ENCODE peak calls at places on chromosomes 5 and 9, in seven cellular contexts. M is AG08396, T is HT-29, O is uterus, K is NCI-H510A treated with DMSO at 0.1 percent for 48 hours, W is fibroblast of lung, F is MCF 10A. Y is an unnamed sample.

GRCh38 chr5:67672633-67673032 is 476.0 kb upstream of the CD180 start:
- DNase-seq in W (peak; percentile 34), K (no peak), O (no peak), F (no peak), M (peak; percentile 13), T (no peak), Y (peak; percentile 23)

GRCh38 chr9:127970401-127971313 is 10.1 kb downstream of the EEIG1 start:
- DNase-seq in O (no peak), W (no peak), M (no peak), K (peak; percentile 91), F (no peak), T (peak; percentile 29), Y (peak; percentile 41)

GRCh38 chr9:5493597-5494511 is 16.5 kb upstream of the PDCD1LG2 start:
- DNase-seq in K (no peak), O (no peak), F (peak; percentile 88), W (peak; percentile 89), M (peak; percentile 46), T (no peak), Y (peak; percentile 83)

GRCh38 chr5:67315082-67315801 is 118.6 kb upstream of the CD180 start:
- DNase-seq in M (peak; percentile 36), K (no peak), W (peak; percentile 77), F (peak; percentile 85), O (no peak), T (peak; percentile 27), Y (peak; percentile 83)

GRCh38 chr5:178542455-178542854 is 47.7 kb downstream of the COL23A1 start:
- DNase-seq in K (no peak), W (peak; percentile 56), O (no peak), M (no peak), T (no peak), F (no peak), Y (no peak)

GRCh38 chr5:83987513-83988292 is 267.0 kb upstream of the HAPLN1 start:
- DNase-seq in W (peak; percentile 20), K (no peak), M (no peak), O (no peak), T (no peak), F (peak; percentile 1), Y (no peak)

GRCh38 chr9:82489579-82489915 is 501.0 kb downstream of the SPATA31D1 start:
- DNase-seq in K (no peak), F (peak; percentile 54), M (no peak), W (peak; percentile 61), O (no peak), T (no peak), Y (no peak)

GRCh38 chr5:149002761-149003689 is 59.8 kb downstream of the SH3TC2 start:
- DNase-seq in F (peak; percentile 79), T (peak; percentile 34), K (no peak), O (no peak), W (peak; percentile 66), M (no peak), Y (no peak)

GRCh38 chr5:88459971-88460370 is 191.3 kb upstream of the TMEM161B start:
- DNase-seq in F (no peak), O (no peak), K (no peak), M (no peak), W (no peak), T (no peak), Y (no peak)

GRCh38 chr5:37792976-37793328 is 46.9 kb downstream of the GDNF start:
- DNase-seq in K (no peak), O (no peak), T (no peak), W (peak; percentile 83), M (peak; percentile 39), F (peak; percentile 71), Y (peak; percentile 47)

GRCh38 chr5:74042559-74043357 is 416.8 kb downstream of the ARHGEF28 start:
- DNase-seq in M (peak; percentile 36), K (no peak), W (peak; percentile 88), O (no peak), F (peak; percentile 78), T (no peak), Y (peak; percentile 36)

GRCh38 chr5:60943624-60944023 is 1.2 kb downstream of the ERCC8 start:
- DNase-seq in M (no peak), F (peak; percentile 30), T (no peak), W (no peak), O (no peak), K (no peak), Y (no peak)

GRCh38 chr9:13033959-13034695 is 245.4 kb downstream of the MPDZ start:
- DNase-seq in T (peak; percentile 66), O (peak; percentile 43), K (peak; percentile 69), F (peak; percentile 68), M (peak; percentile 81), W (peak; percentile 56), Y (peak; percentile 95)

GRCh38 chr5:36569456-36569855 is 37.0 kb upstream of the SLC1A3 start:
- DNase-seq in K (no peak), F (peak; percentile 34), W (peak; percentile 49), M (no peak), T (no peak), O (no peak), Y (no peak)

GRCh38 chr5:39106332-39106731 is 32.1 kb upstream of the RICTOR start:
- DNase-seq in T (peak; percentile 21), W (no peak), K (no peak), F (peak; percentile 31), M (no peak), O (no peak), Y (no peak)

GRCh38 chr9:69444021-69444420 is 119.0 kb downstream of the ENTREP1 start:
- DNase-seq in K (no peak), M (peak; percentile 12), F (no peak), T (no peak), W (peak; percentile 82), O (no peak), Y (no peak)

GRCh38 chr5:58606064-58606463 is 23.2 kb downstream of the RAB3C start:
- DNase-seq in M (no peak), O (no peak), W (no peak), F (no peak), T (no peak), K (no peak), Y (no peak)

GRCh38 chr5:5885782-5886181 is 463.3 kb downstream of the ICE1 start:
- DNase-seq in T (no peak), M (no peak), K (no peak), F (no peak), W (no peak), O (no peak), Y (no peak)

GRCh38 chr9:117307701-117308100 is 107.2 kb downstream of the ASTN2 start:
- DNase-seq in O (no peak), T (no peak), W (no peak), F (no peak), M (no peak), K (no peak), Y (no peak)

GRCh38 chr9:107484117-107484723 is 5.3 kb downstream of the KLF4 start:
- DNase-seq in K (peak; percentile 79), F (peak; percentile 81), T (peak; percentile 87), M (peak; percentile 49), W (peak; percentile 64), O (peak; percentile 49), Y (peak; percentile 81)

GRCh38 chr9:20300430-20301115 is 321.7 kb downstream of the MLLT3 start:
- DNase-seq in T (no peak), W (no peak), F (no peak), M (no peak), K (no peak), O (no peak), Y (no peak)

GRCh38 chr9:98182069-98182820 is 10.2 kb downstream of the CORO2A start:
- DNase-seq in F (no peak), O (no peak), M (no peak), K (no peak), T (no peak), W (no peak), Y (no peak)

GRCh38 chr9:132026932-132027585 is 52.6 kb downstream of the MED27 start:
- DNase-seq in M (peak; percentile 59), W (peak; percentile 82), K (no peak), T (no peak), F (peak; percentile 60), O (no peak), Y (peak; percentile 90)

GRCh38 chr5:17277907-17278306 is 60.5 kb downstream of the BASP1 start:
- DNase-seq in O (no peak), W (no peak), T (no peak), K (no peak), F (no peak), M (no peak), Y (no peak)

GRCh38 chr5:53419247-53419646 is 61.2 kb upstream of the FST start:
- DNase-seq in M (peak; percentile 27), K (no peak), T (no peak), O (no peak), F (peak; percentile 84), W (peak; percentile 82), Y (no peak)

GRCh38 chr9:97987490-97987889 is 4.3 kb downstream of the ANP32B start:
- DNase-seq in F (no peak), K (no peak), M (no peak), W (no peak), T (no peak), O (no peak), Y (no peak)

GRCh38 chr9:114958021-114958846 is 27.8 kb upstream of the TNFSF8 start:
- DNase-seq in W (peak; percentile 5), F (peak; percentile 58), O (no peak), T (no peak), M (no peak), K (no peak), Y (no peak)

GRCh38 chr5:61578858-61579503 is 246.9 kb downstream of the ZSWIM6 start:
- DNase-seq in F (no peak), O (no peak), M (no peak), T (no peak), K (no peak), W (peak; percentile 32), Y (no peak)

GRCh38 chr5:54852007-54852406 is 133.4 kb downstream of the ESM1 start:
- DNase-seq in T (no peak), M (no peak), W (no peak), O (no peak), K (no peak), F (no peak), Y (no peak)

GRCh38 chr5:1304059-1304458 is 9.2 kb upstream of the TERT start:
- DNase-seq in O (no peak), W (no peak), K (no peak), T (no peak), F (no peak), M (no peak), Y (no peak)

GRCh38 chr5:142925795-142926194 is 155.6 kb downstream of the ARHGAP26 start:
- DNase-seq in T (peak; percentile 37), M (peak; percentile 53), K (no peak), F (peak; percentile 74), W (peak; percentile 87), O (no peak), Y (peak; percentile 68)

GRCh38 chr5:135829681-135830383 is 4.6 kb upstream of the SLC25A48 start:
- DNase-seq in F (peak; percentile 83), O (no peak), K (peak; percentile 75), M (peak; percentile 82), W (peak; percentile 18), T (peak; percentile 86), Y (peak; percentile 95)

Y was measured in osteoblast.